ENCODE peak calls at places on chromosomes 11 and 22, in four cellular contexts. One of them, this sample, is unnamed.

GRCh38 chr22:36330655-36331305 is 57.0 kb downstream of the MYH9 start:
- DNase-seq in T-cell: no peak
- DNase-seq in stimulated activated naive CD8-positive, alpha-beta T cell treated with anti-CD3 and anti-CD28 coated beads, Interleukin-15, amount 100 ng/mL, for 72 hours: no peak
- DNase-seq in NCI-H1105 treated with DMSO at 0.1 percent for 48 hours: no peak
- DNase-seq in this sample: no peak

GRCh38 chr22:43731986-43732385 is 80.1 kb downstream of the EFCAB6 start:
- DNase-seq in stimulated activated naive CD8-positive, alpha-beta T cell treated with anti-CD3 and anti-CD28 coated beads, Interleukin-15, amount 100 ng/mL, for 72 hours: no peak
- DNase-seq in NCI-H1105 treated with DMSO at 0.1 percent for 48 hours: no peak
- DNase-seq in T-cell: no peak
- DNase-seq in this sample: no peak

GRCh38 chr11:73983764-73984543 is 1.3 kb upstream of the UCP2 start:
- DNase-seq in NCI-H1105 treated with DMSO at 0.1 percent for 48 hours: peak
- DNase-seq in T-cell: no peak
- DNase-seq in stimulated activated naive CD8-positive, alpha-beta T cell treated with anti-CD3 and anti-CD28 coated beads, Interleukin-15, amount 100 ng/mL, for 72 hours: no peak
- DNase-seq in this sample: no peak

GRCh38 chr11:27429740-27430451 is 42.7 kb downstream of the LGR4 start:
- DNase-seq in stimulated activated naive CD8-positive, alpha-beta T cell treated with anti-CD3 and anti-CD28 coated beads, Interleukin-15, amount 100 ng/mL, for 72 hours: no peak
- DNase-seq in NCI-H1105 treated with DMSO at 0.1 percent for 48 hours: peak
- DNase-seq in T-cell: no peak
- DNase-seq in this sample: no peak

GRCh38 chr11:125402436-125402835 is 93.6 kb downstream of the FEZ1 start:
- DNase-seq in NCI-H1105 treated with DMSO at 0.1 percent for 48 hours: no peak
- DNase-seq in stimulated activated naive CD8-positive, alpha-beta T cell treated with anti-CD3 and anti-CD28 coated beads, Interleukin-15, amount 100 ng/mL, for 72 hours: no peak
- DNase-seq in T-cell: no peak
- DNase-seq in this sample: no peak

GRCh38 chr11:8601376-8602133 is 7.5 kb upstream of the STK33 start:
- DNase-seq in T-cell: no peak
- DNase-seq in stimulated activated naive CD8-positive, alpha-beta T cell treated with anti-CD3 and anti-CD28 coated beads, Interleukin-15, amount 100 ng/mL, for 72 hours: no peak
- DNase-seq in NCI-H1105 treated with DMSO at 0.1 percent for 48 hours: no peak
- DNase-seq in this sample: no peak

GRCh38 chr11:61362542-61362875 is 335 bp downstream of the TMEM138 start:
- DNase-seq in stimulated activated naive CD8-positive, alpha-beta T cell treated with anti-CD3 and anti-CD28 coated beads, Interleukin-15, amount 100 ng/mL, for 72 hours: peak
- DNase-seq in NCI-H1105 treated with DMSO at 0.1 percent for 48 hours: no peak
- DNase-seq in T-cell: peak
- DNase-seq in this sample: peak

GRCh38 chr11:94876645-94877445 is 96.5 kb downstream of the CWC15 start:
- DNase-seq in stimulated activated naive CD8-positive, alpha-beta T cell treated with anti-CD3 and anti-CD28 coated beads, Interleukin-15, amount 100 ng/mL, for 72 hours: peak
- DNase-seq in T-cell: no peak
- DNase-seq in NCI-H1105 treated with DMSO at 0.1 percent for 48 hours: no peak
- DNase-seq in this sample: peak

GRCh38 chr11:118921121-118921928 is 4.4 kb downstream of the BCL9L start:
- DNase-seq in T-cell: no peak
- DNase-seq in NCI-H1105 treated with DMSO at 0.1 percent for 48 hours: no peak
- DNase-seq in stimulated activated naive CD8-positive, alpha-beta T cell treated with anti-CD3 and anti-CD28 coated beads, Interleukin-15, amount 100 ng/mL, for 72 hours: peak
- DNase-seq in this sample: no peak

GRCh38 chr11:16921019-16921418 is 93.2 kb downstream of the PLEKHA7 start:
- DNase-seq in T-cell: no peak
- DNase-seq in NCI-H1105 treated with DMSO at 0.1 percent for 48 hours: no peak
- DNase-seq in stimulated activated naive CD8-positive, alpha-beta T cell treated with anti-CD3 and anti-CD28 coated beads, Interleukin-15, amount 100 ng/mL, for 72 hours: no peak
- DNase-seq in this sample: no peak

GRCh38 chr11:100031973-100032372 is 655.1 kb upstream of the ARHGAP42 start:
- DNase-seq in T-cell: no peak
- DNase-seq in NCI-H1105 treated with DMSO at 0.1 percent for 48 hours: no peak
- DNase-seq in stimulated activated naive CD8-positive, alpha-beta T cell treated with anti-CD3 and anti-CD28 coated beads, Interleukin-15, amount 100 ng/mL, for 72 hours: no peak
- DNase-seq in this sample: no peak

GRCh38 chr11:45266693-45267451 is 19.3 kb downstream of the SYT13 start:
- DNase-seq in NCI-H1105 treated with DMSO at 0.1 percent for 48 hours: no peak
- DNase-seq in T-cell: no peak
- DNase-seq in stimulated activated naive CD8-positive, alpha-beta T cell treated with anti-CD3 and anti-CD28 coated beads, Interleukin-15, amount 100 ng/mL, for 72 hours: no peak
- DNase-seq in this sample: no peak

GRCh38 chr11:133898031-133898769 is 52.9 kb upstream of the SPATA19 start:
- DNase-seq in stimulated activated naive CD8-positive, alpha-beta T cell treated with anti-CD3 and anti-CD28 coated beads, Interleukin-15, amount 100 ng/mL, for 72 hours: peak
- DNase-seq in NCI-H1105 treated with DMSO at 0.1 percent for 48 hours: no peak
- DNase-seq in T-cell: no peak
- DNase-seq in this sample: no peak

GRCh38 chr22:22684605-22685561 is 40.5 kb downstream of the GGTLC2 start:
- DNase-seq in NCI-H1105 treated with DMSO at 0.1 percent for 48 hours: no peak
- DNase-seq in T-cell: no peak
- DNase-seq in stimulated activated naive CD8-positive, alpha-beta T cell treated with anti-CD3 and anti-CD28 coated beads, Interleukin-15, amount 100 ng/mL, for 72 hours: no peak
- DNase-seq in this sample: no peak

GRCh38 chr22:28395920-28396447 is 283.7 kb downstream of the TTC28 start:
- DNase-seq in stimulated activated naive CD8-positive, alpha-beta T cell treated with anti-CD3 and anti-CD28 coated beads, Interleukin-15, amount 100 ng/mL, for 72 hours: peak
- DNase-seq in T-cell: no peak
- DNase-seq in NCI-H1105 treated with DMSO at 0.1 percent for 48 hours: no peak
- DNase-seq in this sample: no peak

GRCh38 chr11:10305964-10306918 is 1.4 kb downstream of the ADM start:
- DNase-seq in T-cell: no peak
- DNase-seq in stimulated activated naive CD8-positive, alpha-beta T cell treated with anti-CD3 and anti-CD28 coated beads, Interleukin-15, amount 100 ng/mL, for 72 hours: no peak
- DNase-seq in NCI-H1105 treated with DMSO at 0.1 percent for 48 hours: peak
- DNase-seq in this sample: no peak

GRCh38 chr11:5036671-5037070 is 9.7 kb upstream of the OR52J3 start:
- DNase-seq in T-cell: no peak
- DNase-seq in NCI-H1105 treated with DMSO at 0.1 percent for 48 hours: no peak
- DNase-seq in stimulated activated naive CD8-positive, alpha-beta T cell treated with anti-CD3 and anti-CD28 coated beads, Interleukin-15, amount 100 ng/mL, for 72 hours: no peak
- DNase-seq in this sample: no peak

GRCh38 chr11:119935341-119935925 is 202.5 kb downstream of the TRIM29 start:
- DNase-seq in stimulated activated naive CD8-positive, alpha-beta T cell treated with anti-CD3 and anti-CD28 coated beads, Interleukin-15, amount 100 ng/mL, for 72 hours: no peak
- DNase-seq in NCI-H1105 treated with DMSO at 0.1 percent for 48 hours: no peak
- DNase-seq in T-cell: no peak
- DNase-seq in this sample: no peak

GRCh38 chr11:35274909-35275807 is 136.2 kb downstream of the CD44 start:
- DNase-seq in NCI-H1105 treated with DMSO at 0.1 percent for 48 hours: peak
- DNase-seq in T-cell: no peak
- DNase-seq in stimulated activated naive CD8-positive, alpha-beta T cell treated with anti-CD3 and anti-CD28 coated beads, Interleukin-15, amount 100 ng/mL, for 72 hours: no peak
- DNase-seq in this sample: no peak

GRCh38 chr11:86608251-86608799 is 64.1 kb downstream of the ME3 start:
- DNase-seq in NCI-H1105 treated with DMSO at 0.1 percent for 48 hours: peak
- DNase-seq in stimulated activated naive CD8-positive, alpha-beta T cell treated with anti-CD3 and anti-CD28 coated beads, Interleukin-15, amount 100 ng/mL, for 72 hours: peak
- DNase-seq in T-cell: peak
- DNase-seq in this sample: peak

GRCh38 chr11:114440121-114440860 is 1.0 kb downstream of the REXO2 start:
- DNase-seq in stimulated activated naive CD8-positive, alpha-beta T cell treated with anti-CD3 and anti-CD28 coated beads, Interleukin-15, amount 100 ng/mL, for 72 hours: no peak
- DNase-seq in T-cell: no peak
- DNase-seq in NCI-H1105 treated with DMSO at 0.1 percent for 48 hours: peak
- DNase-seq in this sample: no peak